ENCODE peak calls at places on chromosome 16, in four cellular contexts. I is NCI-H774, S is Caki2, F is colonic mucosa. E is an unnamed sample.

GRCh38 chr16:63890723-63891122 is 1231.1 kb downstream of the CDH11 start:
- DNase-seq in I (no peak), S (no peak), F (no peak), E (no peak)

GRCh38 chr16:27455700-27456099 is 53.7 kb downstream of the IL21R start:
- DNase-seq in I (no peak), S (no peak), F (no peak), E (no peak)

GRCh38 chr16:50302472-50303005 is 36.2 kb downstream of the ADCY7 start:
- DNase-seq in I (no peak), S (no peak), F (no peak), E (no peak)

GRCh38 chr16:68287276-68288251 is 23.2 kb downstream of the SLC7A6OS start:
- DNase-seq in I (no peak), S (no peak), F (no peak), E (no peak)

GRCh38 chr16:25279491-25279890 is 21.8 kb upstream of the ZKSCAN2 start:
- DNase-seq in I (no peak), S (no peak), F (no peak), E (no peak)

GRCh38 chr16:27579086-27579980 is 29.4 kb downstream of the KATNIP start:
- DNase-seq in I (no peak), S (no peak), F (no peak), E (no peak)

GRCh38 chr16:84699712-84700517 is at the start of gene USP10:
- DNase-seq in I (peak), S (peak), F (peak), E (peak)

GRCh38 chr16:69187387-69187890 is 475 bp downstream of the SNTB2 start:
- DNase-seq in I (no peak), S (peak), F (peak), E (no peak)

GRCh38 chr16:50273888-50274770 is 7.8 kb downstream of the ADCY7 start:
- DNase-seq in I (no peak), S (no peak), F (peak), E (no peak)

GRCh38 chr16:106623-107324 is 28.7 kb downstream of the MPG start:
- DNase-seq in I (peak), S (peak), F (peak), E (no peak)

GRCh38 chr16:56600398-56600999 is 7.9 kb upstream of the MT2A start:
- DNase-seq in I (no peak), S (no peak), F (no peak), E (no peak)

GRCh38 chr16:77596243-77596642 is 126.1 kb upstream of the NUDT7 start:
- DNase-seq in I (no peak), S (no peak), F (no peak), E (no peak)

GRCh38 chr16:69565611-69566436 is at the start of gene NFAT5:
- DNase-seq in I (peak), S (peak), F (peak), E (peak)

GRCh38 chr16:75260856-75261589 is 9.6 kb upstream of the BCAR1 start:
- DNase-seq in I (no peak), S (no peak), F (no peak), E (no peak)

GRCh38 chr16:50318796-50319578 is 49.8 kb downstream of the BRD7 start:
- DNase-seq in I (no peak), S (no peak), F (no peak), E (no peak)

GRCh38 chr16:6836771-6837170 is 495.9 kb upstream of the RBFOX1 start:
- DNase-seq in I (no peak), S (peak), F (no peak), E (no peak)

GRCh38 chr16:28496844-28497243 is 2.4 kb downstream of the APOBR start:
- DNase-seq in I (no peak), S (no peak), F (no peak), E (no peak)

E was measured in NCI-H510A.